ENCODE peak calls at places on chromosome 1, in four cellular contexts. F is NCI-H187, O is transverse colon, G is cardiac muscle cell. M is an unnamed sample.

GRCh38 chr1:30852026-30852425 is 56.5 kb downstream of the SDC3 start:
- DNase-seq in F (no peak), O (peak; percentile 73), G (no peak), M (no peak)

GRCh38 chr1:247415423-247416361 is at the start of gene NLRP3:
- DNase-seq in O (peak; percentile 34), G (no peak), F (no peak), M (no peak)

GRCh38 chr1:154403300-154403943 is 1.7 kb upstream of the IL6R start:
- DNase-seq in F (no peak), G (no peak), O (peak; percentile 37), M (no peak)

GRCh38 chr1:245880754-245881403 is 626.2 kb downstream of the SMYD3 start:
- DNase-seq in O (no peak), G (no peak), F (no peak), M (no peak)

GRCh38 chr1:81453345-81453703 is 347.4 kb upstream of the ADGRL2 start:
- DNase-seq in O (no peak), F (no peak), G (no peak), M (no peak)

GRCh38 chr1:38142606-38143005 is 96.0 kb upstream of the POU3F1 start:
- DNase-seq in G (no peak), O (no peak), F (no peak), M (no peak)

GRCh38 chr1:226674892-226675719 is 64.0 kb downstream of the ITPKB start:
- DNase-seq in F (no peak), G (no peak), O (peak; percentile 67), M (no peak)

GRCh38 chr1:22595108-22595507 is 31.8 kb downstream of the EPHA8 start:
- DNase-seq in O (no peak), G (no peak), F (no peak), M (no peak)

GRCh38 chr1:36804669-36805314 is 229.5 kb downstream of the GRIK3 start:
- DNase-seq in F (no peak), O (no peak), G (no peak), M (no peak)

GRCh38 chr1:115557715-115558114 is 84.1 kb upstream of the VANGL1 start:
- DNase-seq in F (no peak), O (no peak), G (no peak), M (no peak)

GRCh38 chr1:17596651-17597509 is 57.4 kb downstream of the ARHGEF10L start:
- DNase-seq in F (peak; percentile 75), O (peak; percentile 88), G (peak; percentile 35), M (peak; percentile 73)

GRCh38 chr1:203128691-203129500 is 1.4 kb downstream of the ADORA1 start:
- DNase-seq in O (peak; percentile 4), F (no peak), G (no peak), M (no peak)

GRCh38 chr1:116131170-116131569 is 20.0 kb downstream of the MAB21L3 start:
- DNase-seq in O (no peak), F (no peak), G (no peak), M (no peak)

GRCh38 chr1:241343956-241344355 is 13.0 kb downstream of the RGS7 start:
- DNase-seq in F (no peak), G (no peak), O (no peak), M (no peak)

GRCh38 chr1:220917101-220917500 is 37.9 kb downstream of the HLX start:
- DNase-seq in G (no peak), O (no peak), F (no peak), M (no peak)

GRCh38 chr1:153344718-153345025 is 4.0 kb downstream of the PGLYRP4 start:
- DNase-seq in F (peak; percentile 50), O (no peak), G (no peak), M (no peak)

GRCh38 chr1:206469411-206469932 is 804 bp upstream of the IKBKE start:
- DNase-seq in G (no peak), F (no peak), O (peak; percentile 70), M (no peak)

GRCh38 chr1:169586395-169587255 is at the start of gene F5:
- DNase-seq in O (peak; percentile 74), G (peak; percentile 86), F (no peak), M (no peak)

GRCh38 chr1:38586993-38587646 is 272.5 kb downstream of the RRAGC start:
- DNase-seq in O (peak; percentile 36), G (peak; percentile 64), F (no peak), M (no peak)

GRCh38 chr1:180927841-180928240 is 15.1 kb downstream of the KIAA1614 start:
- DNase-seq in F (peak; percentile 70), O (no peak), G (no peak), M (no peak)

GRCh38 chr1:22801753-22802152 is 91.1 kb downstream of the EPHB2 start:
- DNase-seq in G (peak; percentile 56), O (no peak), F (no peak), M (no peak)

GRCh38 chr1:160097911-160098851 is at the start of gene IGSF8:
- DNase-seq in F (peak; percentile 99), G (peak; percentile 93), O (peak; percentile 95), M (no peak)

GRCh38 chr1:233025566-233025965 is 75.2 kb downstream of the NTPCR start:
- DNase-seq in G (no peak), F (no peak), O (no peak), M (no peak)

GRCh38 chr1:200042119-200042436 is 14.6 kb downstream of the NR5A2 start:
- DNase-seq in F (no peak), G (no peak), O (no peak), M (no peak)

GRCh38 chr1:27557596-27558340 is 46.2 kb downstream of the AHDC1 start:
- DNase-seq in O (peak; percentile 89), F (no peak), G (no peak), M (no peak)

GRCh38 chr1:205248793-205249601 is 21.3 kb downstream of the TMCC2 start:
- DNase-seq in O (peak; percentile 73), G (peak; percentile 62), F (no peak), M (no peak)

GRCh38 chr1:244497805-244498204 is 36.7 kb downstream of the CATSPERE start:
- DNase-seq in O (no peak), G (no peak), F (no peak), M (no peak)